ENCODE peak calls at places on chromosomes 11 and 22, in six cellular contexts. One of them, this sample, is unnamed.

GRCh38 chr22:19453718-19454117 is 6.2 kb upstream of the C22orf39 start:
- DNase-seq in kidney glomerular epithelial cell: no peak
- DNase-seq in WTC11: no peak
- DNase-seq in Caki2: no peak
- DNase-seq in H54: no peak
- DNase-seq in T-helper 9 cell: no peak
- DNase-seq in this sample: no peak

GRCh38 chr22:37221424-37222336 is 9.4 kb upstream of the SSTR3 start:
- DNase-seq in kidney glomerular epithelial cell: no peak
- DNase-seq in Caki2: no peak
- DNase-seq in H54: no peak
- DNase-seq in WTC11: no peak
- DNase-seq in T-helper 9 cell: no peak
- DNase-seq in this sample: no peak

GRCh38 chr11:126080206-126080941 is 17.7 kb upstream of the CDON start:
- DNase-seq in Caki2: peak
- DNase-seq in T-helper 9 cell: no peak
- DNase-seq in H54: no peak
- DNase-seq in WTC11: no peak
- DNase-seq in kidney glomerular epithelial cell: no peak
- DNase-seq in this sample: no peak

GRCh38 chr11:34360056-34360455 is 2.2 kb upstream of the ABTB2 start:
- DNase-seq in kidney glomerular epithelial cell: no peak
- DNase-seq in H54: no peak
- DNase-seq in Caki2: no peak
- DNase-seq in WTC11: no peak
- DNase-seq in T-helper 9 cell: no peak
- DNase-seq in this sample: no peak

GRCh38 chr22:23523746-23524145 is 56.3 kb downstream of the IGLL1 start:
- DNase-seq in kidney glomerular epithelial cell: no peak
- DNase-seq in T-helper 9 cell: no peak
- DNase-seq in WTC11: no peak
- DNase-seq in H54: no peak
- DNase-seq in Caki2: no peak
- DNase-seq in this sample: no peak

GRCh38 chr22:34973016-34973415 is 92.9 kb upstream of the ISX start:
- DNase-seq in Caki2: no peak
- DNase-seq in kidney glomerular epithelial cell: no peak
- DNase-seq in T-helper 9 cell: no peak
- DNase-seq in H54: no peak
- DNase-seq in WTC11: no peak
- DNase-seq in this sample: no peak

GRCh38 chr22:38423512-38424503 is 31.2 kb downstream of the KCNJ4 start:
- DNase-seq in T-helper 9 cell: no peak
- DNase-seq in kidney glomerular epithelial cell: no peak
- DNase-seq in H54: no peak
- DNase-seq in Caki2: peak
- DNase-seq in WTC11: no peak
- DNase-seq in this sample: no peak

GRCh38 chr11:43935131-43935979 is 7.1 kb upstream of the C11orf96 start:
- DNase-seq in Caki2: no peak
- DNase-seq in kidney glomerular epithelial cell: no peak
- DNase-seq in H54: no peak
- DNase-seq in T-helper 9 cell: no peak
- DNase-seq in WTC11: no peak
- DNase-seq in this sample: no peak

GRCh38 chr22:35631597-35631996 is 14.5 kb upstream of the MB start:
- DNase-seq in Caki2: peak
- DNase-seq in WTC11: peak
- DNase-seq in kidney glomerular epithelial cell: no peak
- DNase-seq in T-helper 9 cell: no peak
- DNase-seq in H54: no peak
- DNase-seq in this sample: no peak

GRCh38 chr11:124762624-124763155 is 600 bp upstream of the ESAM start:
- DNase-seq in H54: no peak
- DNase-seq in T-helper 9 cell: no peak
- DNase-seq in WTC11: peak
- DNase-seq in kidney glomerular epithelial cell: no peak
- DNase-seq in Caki2: peak
- DNase-seq in this sample: peak

GRCh38 chr22:48445113-48445827 is 1382.4 kb downstream of the BRD1 start:
- DNase-seq in Caki2: no peak
- DNase-seq in WTC11: no peak
- DNase-seq in H54: no peak
- DNase-seq in T-helper 9 cell: no peak
- DNase-seq in kidney glomerular epithelial cell: no peak
- DNase-seq in this sample: peak

This sample was measured in upper lobe of left lung.